ENCODE peak calls at places on chromosomes 5 and 9, in eight cellular contexts. S is occipital lobe; D is LoVo; X is memory B cell; G is GM04504; A is stimulated activated CD8-positive, alpha-beta memory T cell treated with anti-CD3 and anti-CD28 coated beads, Interleukin-4, amount 100 ng/mL, for 1 hour; P is skeletal muscle cell; W is stimulated activated naive CD8-positive, alpha-beta T cell treated with anti-CD3 and anti-CD28 coated beads, Interleukin-15, Interleukin-2, amounts not matched to agents 100 U/mL and 50 U/mL, for 24 hours. J is an unnamed sample.

GRCh38 chr5:140108093-140109049 is 5.5 kb upstream of the PURA start:
- DNase-seq in P (no peak), D (peak), S (no peak), G (no peak), W (peak), A (no peak), X (no peak), J (peak)

GRCh38 chr5:89981006-89981405 is 428.6 kb downstream of the CETN3 start:
- DNase-seq in G (no peak), S (no peak), D (no peak), P (no peak), X (no peak), W (no peak), A (no peak), J (no peak)

GRCh38 chr5:143592648-143593047 is 189.2 kb upstream of the NR3C1 start:
- DNase-seq in A (no peak), G (no peak), P (no peak), W (no peak), X (no peak), S (no peak), D (no peak), J (no peak)

GRCh38 chr5:123719004-123719403 is 207.0 kb downstream of the CSNK1G3 start:
- DNase-seq in A (no peak), D (no peak), P (no peak), S (no peak), X (no peak), W (no peak), G (no peak), J (no peak)

GRCh38 chr5:107359033-107359915 is 311.5 kb downstream of the EFNA5 start:
- DNase-seq in S (no peak), A (no peak), G (no peak), W (no peak), X (no peak), D (no peak), P (peak), J (no peak)

GRCh38 chr9:7976167-7976755 is 176.7 kb upstream of the DMAC1 start:
- DNase-seq in D (no peak), A (peak), P (no peak), S (no peak), X (peak), G (no peak), W (peak), J (peak)

GRCh38 chr5:157431544-157432200 is 28.3 kb upstream of the NIPAL4 start:
- DNase-seq in P (peak), D (peak), X (peak), S (no peak), A (no peak), G (peak), W (peak), J (no peak)

GRCh38 chr5:17444496-17444895 is 53.5 kb upstream of the TAF11L2 start:
- DNase-seq in W (no peak), D (no peak), A (no peak), S (no peak), G (no peak), P (no peak), X (no peak), J (no peak)

GRCh38 chr5:129063483-129064136 is 30.9 kb upstream of the ISOC1 start:
- DNase-seq in A (no peak), W (no peak), P (peak), D (no peak), S (no peak), X (no peak), G (no peak), J (no peak)

GRCh38 chr5:759111-759741 is 25.3 kb downstream of the ZDHHC11B start:
- DNase-seq in P (no peak), G (peak), W (peak), D (no peak), S (no peak), A (no peak), X (no peak), J (peak)

GRCh38 chr5:108661030-108661429 is 86.7 kb upstream of the FER start:
- DNase-seq in S (no peak), W (no peak), G (no peak), D (no peak), P (no peak), X (no peak), A (no peak), J (no peak)

GRCh38 chr5:124746252-124746915 is at the start of gene ZNF608:
- DNase-seq in G (no peak), S (no peak), A (no peak), P (no peak), W (no peak), X (no peak), D (no peak), J (no peak)

GRCh38 chr5:62134811-62135210 is 171.2 kb upstream of the KIF2A start:
- DNase-seq in D (no peak), A (no peak), S (no peak), W (no peak), X (no peak), G (no peak), P (no peak), J (no peak)

GRCh38 chr5:392431-392988 is 50.5 kb upstream of the EXOC3 start:
- DNase-seq in P (no peak), A (no peak), D (no peak), X (no peak), G (no peak), S (no peak), W (peak), J (peak)

GRCh38 chr5:31626156-31626555 is 12.8 kb upstream of the PDZD2 start:
- DNase-seq in G (no peak), D (peak), P (no peak), S (no peak), X (no peak), A (no peak), W (no peak), J (no peak)

GRCh38 chr5:43855418-43855817 is 252.4 kb downstream of the NNT start:
- DNase-seq in D (no peak), W (no peak), G (no peak), X (no peak), A (no peak), S (no peak), P (no peak), J (no peak)

GRCh38 chr5:150692276-150692675 is 8.6 kb downstream of the RBM22 start:
- DNase-seq in A (no peak), G (no peak), X (no peak), S (no peak), P (no peak), D (no peak), W (no peak), J (no peak)

GRCh38 chr5:125262782-125263181 is 516.3 kb upstream of the ZNF608 start:
- DNase-seq in G (no peak), D (no peak), P (no peak), X (no peak), S (no peak), A (no peak), W (no peak), J (no peak)

GRCh38 chr9:28264368-28264767 is 691.1 kb upstream of the C9orf72 start:
- DNase-seq in S (no peak), P (peak), D (no peak), G (no peak), W (no peak), A (no peak), X (no peak), J (no peak)

GRCh38 chr5:1387876-1388275 is 43.0 kb upstream of the CLPTM1L start:
- DNase-seq in W (no peak), A (no peak), S (no peak), X (no peak), G (no peak), P (no peak), D (no peak), J (no peak)

GRCh38 chr9:2286825-2287455 is 271.8 kb downstream of the SMARCA2 start:
- DNase-seq in S (no peak), W (no peak), D (no peak), X (no peak), A (no peak), P (no peak), G (no peak), J (no peak)

GRCh38 chr9:134589748-134590147 is 51.9 kb upstream of the COL5A1 start:
- DNase-seq in D (no peak), X (no peak), W (no peak), G (no peak), P (no peak), S (no peak), A (no peak), J (no peak)

GRCh38 chr9:133246507-133247390 is 28.3 kb downstream of the ABO start:
- DNase-seq in W (no peak), D (no peak), S (no peak), X (no peak), G (no peak), P (no peak), A (no peak), J (no peak)

GRCh38 chr9:76255781-76256455 is 138.3 kb downstream of the RFK start:
- DNase-seq in S (no peak), G (peak), P (peak), A (no peak), W (no peak), X (no peak), D (no peak), J (no peak)

GRCh38 chr9:134630861-134631260 is 10.7 kb upstream of the COL5A1 start:
- DNase-seq in A (no peak), W (no peak), P (no peak), G (no peak), D (no peak), X (no peak), S (no peak), J (no peak)

GRCh38 chr9:13395086-13395485 is 115.6 kb upstream of the MPDZ start:
- DNase-seq in A (no peak), G (no peak), W (no peak), P (peak), S (no peak), X (no peak), D (no peak), J (no peak)

GRCh38 chr5:7533941-7534340 is 138.0 kb downstream of the ADCY2 start:
- DNase-seq in S (no peak), G (no peak), W (no peak), A (no peak), X (no peak), P (no peak), D (no peak), J (no peak)

GRCh38 chr9:121107041-121107440 is 32.3 kb downstream of the CNTRL start:
- DNase-seq in S (no peak), D (no peak), G (no peak), W (no peak), X (no peak), A (no peak), P (no peak), J (no peak)

GRCh38 chr5:140243855-140244254 is 59.0 kb downstream of the PFDN1 start:
- DNase-seq in W (no peak), A (no peak), D (no peak), X (no peak), S (no peak), G (no peak), P (no peak), J (no peak)

GRCh38 chr9:2126331-2126789 is 111.2 kb downstream of the SMARCA2 start:
- DNase-seq in G (no peak), X (no peak), A (no peak), P (peak), W (no peak), S (peak), D (no peak), J (no peak)

GRCh38 chr5:135155616-135156214 is 121.7 kb upstream of the PITX1 start:
- DNase-seq in X (no peak), S (no peak), W (no peak), A (no peak), P (no peak), D (no peak), G (no peak), J (no peak)

GRCh38 chr9:28093141-28093540 is 519.9 kb upstream of the C9orf72 start:
- DNase-seq in S (no peak), G (no peak), X (no peak), P (no peak), W (no peak), A (no peak), D (no peak), J (no peak)

GRCh38 chr5:99089822-99090549 is 161.2 kb upstream of the CHD1 start:
- DNase-seq in X (no peak), G (no peak), S (no peak), P (no peak), D (no peak), A (no peak), W (no peak), J (no peak)

GRCh38 chr5:75890546-75890945 is 173.3 kb upstream of the POC5 start:
- DNase-seq in D (no peak), A (no peak), S (no peak), X (no peak), W (no peak), G (no peak), P (no peak), J (no peak)

GRCh38 chr9:93893899-93894690 is 61.1 kb downstream of the BARX1 start:
- DNase-seq in S (no peak), G (no peak), W (no peak), X (no peak), P (no peak), A (no peak), D (no peak), J (no peak)

GRCh38 chr9:136721339-136722092 is 9.1 kb downstream of the DIPK1B start:
- DNase-seq in G (no peak), A (no peak), D (no peak), S (no peak), X (no peak), W (no peak), P (no peak), J (no peak)

GRCh38 chr5:158546748-158547147 is 553.0 kb downstream of the EBF1 start:
- DNase-seq in A (no peak), P (no peak), W (no peak), S (no peak), X (no peak), G (peak), D (no peak), J (no peak)